ENCODE peak calls at places on chromosomes 16 and 17, in five cellular contexts. J is A549; Y is T-cell; A is CD4-positive, alpha-beta memory T cell; D is stimulated activated CD8-positive, alpha-beta memory T cell treated with anti-CD3 and anti-CD28 coated beads, Interleukin-12 subunit alpha, Interleukin-12 subunit beta, amount 100 ng/mL, for 4 hours. E is an unnamed sample.
A peak's percentile ranks its signal among the peaks of the same experiment; 100 is the strongest.

GRCh38 chr17:63675607-63676539 is 24.1 kb downstream of the LIMD2 start:
- DNase-seq in J (peak; percentile 40), Y (no peak), A (no peak), D (no peak), E (no peak)

GRCh38 chr16:86854058-86854621 is 275.8 kb downstream of the FOXL1 start:
- DNase-seq in J (no peak), Y (no peak), A (no peak), D (no peak), E (no peak)

GRCh38 chr17:16953347-16953746 is 18.6 kb downstream of the TNFRSF13B start:
- DNase-seq in J (no peak), Y (no peak), A (no peak), D (no peak), E (no peak)

GRCh38 chr17:38528101-38528500 is 77.7 kb downstream of the SRCIN1 start:
- DNase-seq in J (no peak), Y (no peak), A (no peak), D (no peak), E (no peak)

GRCh38 chr16:75591001-75591852 is 25.0 kb downstream of the GABARAPL2 start:
- DNase-seq in J (no peak), Y (no peak), A (no peak), D (no peak), E (no peak)

GRCh38 chr17:17044846-17045561 is 2.7 kb downstream of the MPRIP start:
- DNase-seq in J (peak; percentile 71), Y (no peak), A (no peak), D (no peak), E (no peak)

GRCh38 chr16:9362050-9362449 is 270.6 kb downstream of the HAPSTR1 start:
- DNase-seq in J (no peak), Y (no peak), A (no peak), D (no peak), E (no peak)

GRCh38 chr16:6804461-6804860 is 528.2 kb upstream of the RBFOX1 start:
- DNase-seq in J (no peak), Y (no peak), A (no peak), D (no peak), E (no peak)

GRCh38 chr17:17765921-17766320 is 70.9 kb downstream of the SREBF1 start:
- DNase-seq in J (no peak), Y (no peak), A (no peak), D (no peak), E (no peak)

GRCh38 chr16:78184554-78185183 is 85.2 kb downstream of the WWOX start:
- DNase-seq in J (peak; percentile 26), Y (no peak), A (no peak), D (no peak), E (no peak)

GRCh38 chr16:70737377-70738082 is 51.7 kb upstream of the MTSS2 start:
- DNase-seq in J (no peak), Y (peak; percentile 77), A (peak; percentile 63), D (peak; percentile 45), E (peak; percentile 38)

GRCh38 chr16:12006637-12007036 is 30.1 kb downstream of the SNX29 start:
- DNase-seq in J (no peak), Y (no peak), A (no peak), D (no peak), E (no peak)

GRCh38 chr16:84228321-84228838 is 11.4 kb downstream of the KCNG4 start:
- DNase-seq in J (peak; percentile 79), Y (no peak), A (no peak), D (no peak), E (no peak)

GRCh38 chr17:35314415-35315216 is 58.8 kb downstream of the SLFN11 start:
- DNase-seq in J (peak; percentile 13), Y (no peak), A (no peak), D (no peak), E (no peak)

GRCh38 chr17:76805319-76805718 is 62.9 kb upstream of the MGAT5B start:
- DNase-seq in J (peak; percentile 47), Y (no peak), A (no peak), D (no peak), E (no peak)

GRCh38 chr16:75116081-75116910 is at the start of gene LDHD:
- DNase-seq in J (peak; percentile 81), Y (no peak), A (no peak), D (no peak), E (no peak)

GRCh38 chr17:34178047-34178446 is 77.0 kb upstream of the CCL2 start:
- DNase-seq in J (no peak), Y (no peak), A (no peak), D (no peak), E (no peak)